ENCODE peak calls at places on chromosomes 6 and 20, in six cellular contexts. A, X, M, O, I and R are unnamed samples. For H3K4me1, the result is how much of the 10 kb centered on the place peaks cover.

GRCh38 chr6:33279257-33279695 is 2.4 kb downstream of the B3GALT4 start:
- DNase-seq in A (no peak), X (no peak), M (no peak), O (no peak), I (no peak), R (no peak)

GRCh38 chr6:88662163-88662580 is 301.2 kb downstream of the RNGTT start:
- DNase-seq in A (no peak), X (no peak), M (no peak), O (no peak), I (no peak), R (peak)

GRCh38 chr6:83853178-83853967 is at the start of gene RIPPLY2:
- DNase-seq in A (no peak), X (peak), M (no peak), O (peak), I (peak), R (no peak)

GRCh38 chr6:109351231-109352132 is 30.8 kb downstream of the CD164 start:
- DNase-seq in A (no peak), X (peak), M (no peak), O (no peak), I (no peak), R (no peak)

GRCh38 chr6:121435444-121436069 is at the start of gene GJA1:
- DNase-seq in A (no peak), X (peak), M (no peak), O (no peak), I (no peak), R (no peak)

GRCh38 chr6:25639653-25640052 is 12.4 kb upstream of the SCGN start:
- DNase-seq in A (no peak), X (no peak), M (no peak), O (no peak), I (no peak), R (no peak)

GRCh38 chr6:2938632-2939083 is 32.7 kb downstream of the SERPINB6 start:
- DNase-seq in A (no peak), X (no peak), M (no peak), O (no peak), I (peak), R (peak)

GRCh38 chr6:36757206-36757605 is 59.6 kb downstream of the RAB44 start:
- DNase-seq in A (no peak), X (no peak), M (no peak), O (no peak), I (no peak), R (peak)

GRCh38 chr20:38298768-38299288 is 5.1 kb upstream of the BPI start:
- DNase-seq in A (peak), X (peak), M (no peak), O (peak), I (no peak), R (peak)

GRCh38 chr6:4295058-4295788 is 159.8 kb upstream of the ECI2 start:
- DNase-seq in A (no peak), X (no peak), M (no peak), O (no peak), I (no peak), R (no peak)

GRCh38 chr6:155483858-155484257 is 28.2 kb upstream of the NOX3 start:
- DNase-seq in A (no peak), X (peak), M (no peak), O (no peak), I (no peak), R (no peak)

GRCh38 chr6:137705166-137706064 is 161.6 kb upstream of the TNFAIP3 start:
- DNase-seq in A (peak), X (peak), M (peak), O (peak), I (peak), R (peak)

GRCh38 chr6:93317587-93317986 is 101.8 kb downstream of the EPHA7 start:
- DNase-seq in A (no peak), X (no peak), M (no peak), O (no peak), I (no peak), R (no peak)

GRCh38 chr6:154012852-154013251 is 26.2 kb upstream of the OPRM1 start:
- DNase-seq in A (no peak), X (no peak), M (no peak), O (no peak), I (no peak), R (no peak)

GRCh38 chr6:44029489-44030185 is 97.6 kb downstream of the MRPL14 start:
- DNase-seq in A (peak), X (peak), M (no peak), O (no peak), I (peak), R (no peak)

GRCh38 chr6:44024597-44025219 is 102.5 kb downstream of the MRPL14 start:
- DNase-seq in A (peak), X (no peak), M (no peak), O (no peak), I (peak), R (no peak)

GRCh38 chr6:44025226-44025625 is 102.0 kb downstream of the MRPL14 start:
- DNase-seq in A (no peak), X (no peak), M (no peak), O (no peak), I (no peak), R (no peak)

GRCh38 chr6:44030812-44031454 is 96.3 kb downstream of the MRPL14 start:
- DNase-seq in A (peak), X (no peak), M (no peak), O (no peak), I (peak), R (no peak)

DNA sequence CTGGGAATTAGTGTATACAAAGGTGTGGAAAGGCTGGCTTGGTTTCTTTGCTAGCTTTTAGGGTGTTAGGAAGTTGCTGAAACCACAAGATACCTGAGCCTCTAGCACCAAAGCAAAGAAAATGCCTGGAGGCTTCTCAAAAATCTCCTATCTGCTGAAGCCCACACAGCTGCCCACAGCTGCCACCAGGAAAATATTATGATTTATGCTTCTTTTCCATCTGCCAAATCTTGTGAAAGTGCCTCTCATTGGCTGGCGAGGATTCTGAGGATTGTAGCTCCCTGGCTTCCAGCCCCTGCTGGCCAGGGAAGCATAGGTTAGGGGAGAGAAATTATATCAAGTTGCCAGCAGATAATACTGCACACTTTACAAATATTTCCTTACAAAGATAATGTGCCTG is 98.5 kb downstream of the MRPL14 start:
- DNase-seq in A (peak), X (peak), M (no peak), O (no peak), I (peak), R (no peak)
- TF ChIP-seq CTCF in A (no peak), X (peak), M (no peak), O (no peak), I (no peak), R (no peak)

GRCh38 chr6:42105714-42106662 is 36.4 kb downstream of the C6orf132 start:
- DNase-seq in A (no peak), X (no peak), M (no peak), O (peak), I (no peak), R (no peak)
- H3K4me1 ChIP-seq in A (under half), X (under half), M (under half), O (under half), I (under half), R (under half)

DNA sequence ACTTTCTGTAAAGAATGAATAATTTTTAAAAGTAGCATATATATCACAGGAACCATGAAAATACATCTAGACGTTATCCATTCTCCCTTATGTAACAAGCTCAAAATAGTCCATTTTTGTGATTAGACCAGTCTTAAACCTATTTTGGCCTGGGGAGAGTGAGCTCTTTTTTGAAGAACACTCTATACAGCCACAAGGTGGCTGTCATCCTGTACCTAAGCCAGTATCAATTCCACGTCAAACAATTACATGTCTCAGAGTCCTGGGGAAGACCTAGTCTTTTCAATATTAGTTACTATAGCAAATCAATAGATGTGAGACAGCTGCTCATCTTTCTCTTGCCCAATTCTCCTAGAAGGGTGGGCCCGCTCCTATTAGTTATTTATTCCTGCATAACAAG is 28.4 kb downstream of the FBXO5 start:
- DNase-seq in A (no peak), X (no peak), M (no peak), O (no peak), I (no peak), R (no peak)
- TF ChIP-seq CTCF in A (no peak), X (no peak), M (no peak), O (no peak), I (no peak), R (no peak)

GRCh38 chr6:32195902-32196681 is 3.6 kb upstream of the GPSM3 start:
- DNase-seq in A (peak), X (peak), M (peak), O (peak), I (peak), R (peak)

GRCh38 chr6:32194825-32195651 is 2.6 kb upstream of the GPSM3 start:
- DNase-seq in A (no peak), X (peak), M (no peak), O (peak), I (no peak), R (no peak)

GRCh38 chr6:32196682-32197616 is 4.5 kb upstream of the GPSM3 start:
- DNase-seq in A (peak), X (peak), M (no peak), O (peak), I (no peak), R (no peak)

GRCh38 chr6:32194388-32194787 is 1.9 kb upstream of the GPSM3 start:
- DNase-seq in A (no peak), X (no peak), M (no peak), O (no peak), I (no peak), R (no peak)

DNA sequence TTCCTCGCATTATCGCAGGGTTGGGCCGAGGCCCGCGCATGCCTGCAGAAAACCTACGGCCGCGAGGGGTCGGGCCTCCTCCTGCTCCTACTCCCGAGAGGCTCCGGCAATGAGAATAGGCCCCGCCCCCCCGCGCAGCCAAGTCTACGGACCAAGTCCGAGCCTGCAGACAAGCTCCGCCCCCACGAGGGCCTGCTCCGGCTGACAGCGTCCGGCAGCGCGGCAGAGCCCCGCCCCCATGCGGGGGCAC is 3.1 kb upstream of the GPSM3 start:
- DNase-seq in A (peak), X (peak), M (peak), O (peak), I (peak), R (peak)
- H3K4me1 ChIP-seq in A (under half), X (under half), M (under half), O (under half), I (under half), R (under half)

GRCh38 chr6:158259136-158259535 is 53.1 kb upstream of the TULP4 start:
- DNase-seq in A (no peak), X (no peak), M (no peak), O (no peak), I (no peak), R (no peak)

GRCh38 chr6:158255974-158256601 is 56.2 kb upstream of the TULP4 start:
- DNase-seq in A (no peak), X (no peak), M (no peak), O (no peak), I (no peak), R (no peak)

GRCh38 chr6:158256746-158257424 is 55.4 kb upstream of the TULP4 start:
- DNase-seq in A (no peak), X (no peak), M (no peak), O (no peak), I (no peak), R (no peak)

GRCh38 chr6:158257425-158257759 is 54.9 kb upstream of the TULP4 start:
- DNase-seq in A (no peak), X (no peak), M (no peak), O (no peak), I (no peak), R (no peak)

GRCh38 chr6:158257781-158258180 is 54.5 kb upstream of the TULP4 start:
- DNase-seq in A (no peak), X (no peak), M (no peak), O (no peak), I (no peak), R (no peak)
- TF ChIP-seq CTCF in A (no peak), X (no peak), M (no peak), O (no peak), I (no peak), R (no peak)

DNA sequence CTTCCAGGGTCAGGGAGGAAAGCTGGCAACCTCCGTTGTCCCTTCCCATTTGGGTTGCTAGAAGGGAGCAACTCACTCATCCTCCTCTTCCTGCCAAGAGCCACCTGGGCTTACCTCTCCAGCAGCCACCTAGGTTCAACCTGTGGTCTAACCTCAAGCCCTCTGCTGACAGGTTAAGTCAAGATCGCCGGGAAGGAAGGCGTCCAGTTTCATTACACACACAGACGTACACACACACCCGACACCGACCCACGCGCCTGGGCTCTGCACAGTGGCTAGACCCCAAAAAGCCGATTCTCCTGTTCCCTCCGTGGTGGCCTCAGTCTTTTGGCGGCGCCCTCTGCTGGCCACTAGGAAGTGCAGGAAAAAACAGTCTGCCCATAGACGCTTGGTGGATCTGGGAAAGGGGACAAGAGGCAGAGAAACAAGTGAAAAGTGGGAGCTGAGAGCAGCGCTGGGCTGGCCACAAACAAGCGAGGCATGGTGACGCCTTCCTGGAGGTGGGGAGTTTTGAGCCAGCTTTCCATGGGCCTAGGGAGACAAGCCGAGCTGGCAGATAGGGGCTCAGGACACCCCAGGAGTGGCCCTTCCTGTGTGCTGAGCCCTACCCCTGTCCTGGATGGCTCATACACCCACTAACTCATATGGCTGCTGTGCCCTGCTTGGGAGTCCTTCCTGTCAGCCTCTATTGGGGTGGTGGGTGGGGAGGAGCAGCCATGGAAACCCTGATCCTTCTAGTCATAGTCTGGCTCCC is 52.7 kb downstream of the MRPL14 start:
- DNase-seq in A (peak), X (peak), M (peak), O (peak), I (peak), R (peak)
- H3K4me1 ChIP-seq in A (under half), X (under half), M (under half), O (under half), I (under half), R (under half)

GRCh38 chr20:19802492-19803158 is 44.6 kb downstream of the RIN2 start:
- DNase-seq in A (no peak), X (no peak), M (no peak), O (no peak), I (no peak), R (no peak)
- TF ChIP-seq CTCF in A (peak), X (peak), M (no peak), O (no peak), I (no peak), R (peak)

GRCh38 chr20:48795732-48796131 is 32.1 kb downstream of the PREX1 start:
- DNase-seq in A (no peak), X (no peak), M (no peak), O (no peak), I (peak), R (no peak)

GRCh38 chr20:48793776-48794175 is 34.0 kb downstream of the PREX1 start:
- DNase-seq in A (peak), X (no peak), M (no peak), O (no peak), I (no peak), R (peak)

GRCh38 chr20:48797275-48797825 is 30.4 kb downstream of the PREX1 start:
- DNase-seq in A (peak), X (no peak), M (no peak), O (no peak), I (peak), R (peak)

GRCh38 chr20:48794360-48794759 is 33.4 kb downstream of the PREX1 start:
- DNase-seq in A (peak), X (no peak), M (no peak), O (no peak), I (peak), R (peak)

GRCh38 chr20:48795058-48795457 is 32.7 kb downstream of the PREX1 start:
- DNase-seq in A (no peak), X (no peak), M (no peak), O (no peak), I (no peak), R (no peak)
- H3K4me1 ChIP-seq in A (under half), X (under half), M (half or more), O (under half), I (under half), R (under half)

DNA sequence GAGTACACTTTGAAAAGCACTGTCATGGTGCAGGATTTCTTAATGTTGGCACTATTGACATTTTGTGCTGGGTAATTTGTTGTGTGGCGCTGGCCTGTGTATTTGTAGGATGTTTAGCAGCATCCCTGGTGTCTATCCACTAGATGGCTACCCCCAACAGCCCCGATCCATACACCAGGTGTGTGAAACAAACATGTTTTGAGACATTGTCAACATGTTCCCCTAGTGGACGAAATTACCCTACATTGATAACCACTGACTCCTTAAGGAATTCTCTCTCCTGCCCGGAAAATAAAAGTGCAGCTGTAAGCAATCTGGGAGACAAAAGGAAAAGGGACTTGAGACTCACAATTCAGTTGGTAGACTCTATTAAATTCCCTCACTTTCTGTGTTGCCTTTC is 52.6 kb upstream of the TMEM200A start:
- DNase-seq in A (no peak), X (no peak), M (no peak), O (no peak), I (no peak), R (no peak)
- TF ChIP-seq CTCF in A (no peak), X (no peak), M (no peak), O (no peak), I (no peak), R (no peak)